ENCODE peak calls at places on chromosomes 11 and 22, in four cellular contexts. O is neuronal stem cell, U is mesendoderm, V is trophoblast cell. E is an unnamed sample.

GRCh38 chr11:83827940-83828554 is 541.9 kb upstream of the CCDC90B start:
- DNase-seq in O (peak), U (peak), V (peak), E (peak)

GRCh38 chr22:49112176-49112575 is 715.5 kb downstream of the BRD1 start:
- DNase-seq in O (no peak), U (no peak), V (no peak), E (no peak)

GRCh38 chr11:67393990-67394389 is 2.2 kb downstream of the RAD9A start:
- DNase-seq in O (no peak), U (no peak), V (no peak), E (no peak)

GRCh38 chr11:41522899-41523672 is 63.6 kb upstream of the LRRC4C start:
- DNase-seq in O (no peak), U (peak), V (no peak), E (no peak)

GRCh38 chr22:46754110-46754799 is 8.2 kb upstream of the TBC1D22A start:
- DNase-seq in O (no peak), U (no peak), V (peak), E (peak)

GRCh38 chr11:124763156-124763947 is 1.3 kb upstream of the ESAM start:
- DNase-seq in O (peak), U (peak), V (peak), E (peak)

GRCh38 chr22:19715286-19715939 is 1.1 kb downstream of the SEPTIN5 start:
- DNase-seq in O (no peak), U (no peak), V (no peak), E (no peak)

GRCh38 chr11:118015385-118015841 is 29.2 kb downstream of the IL10RA start:
- DNase-seq in O (no peak), U (no peak), V (no peak), E (no peak)

GRCh38 chr11:114291381-114291780 is 4.8 kb upstream of the NNMT start:
- DNase-seq in O (no peak), U (no peak), V (peak), E (peak)

GRCh38 chr22:36768616-36769015 is 7.3 kb downstream of the IFT27 start:
- DNase-seq in O (no peak), U (no peak), V (no peak), E (no peak)

GRCh38 chr11:66417000-66417399 is 3.8 kb upstream of the NPAS4 start:
- DNase-seq in O (no peak), U (no peak), V (no peak), E (no peak)

GRCh38 chr22:46062971-46063631 is 86.1 kb upstream of the WNT7B start:
- DNase-seq in O (no peak), U (no peak), V (no peak), E (no peak)

GRCh38 chr22:35777335-35777975 is 59.8 kb downstream of the APOL5 start:
- DNase-seq in O (no peak), U (peak), V (peak), E (peak)

GRCh38 chr11:102990145-102990544 is 34.6 kb upstream of the MMP13 start:
- DNase-seq in O (no peak), U (no peak), V (peak), E (peak)

GRCh38 chr11:134561348-134561720 is 149.3 kb upstream of the B3GAT1 start:
- DNase-seq in O (no peak), U (no peak), V (no peak), E (no peak)

GRCh38 chr22:30947821-30948454 is 20.6 kb downstream of the MORC2 start:
- DNase-seq in O (peak), U (peak), V (peak), E (peak)

GRCh38 chr11:46352063-46352841 is 5.0 kb downstream of the DGKZ start:
- DNase-seq in O (no peak), U (peak), V (peak), E (no peak)
- H3K18ac ChIP-seq in O (peak), U (no peak), V (peak), E (no peak)

DNA sequence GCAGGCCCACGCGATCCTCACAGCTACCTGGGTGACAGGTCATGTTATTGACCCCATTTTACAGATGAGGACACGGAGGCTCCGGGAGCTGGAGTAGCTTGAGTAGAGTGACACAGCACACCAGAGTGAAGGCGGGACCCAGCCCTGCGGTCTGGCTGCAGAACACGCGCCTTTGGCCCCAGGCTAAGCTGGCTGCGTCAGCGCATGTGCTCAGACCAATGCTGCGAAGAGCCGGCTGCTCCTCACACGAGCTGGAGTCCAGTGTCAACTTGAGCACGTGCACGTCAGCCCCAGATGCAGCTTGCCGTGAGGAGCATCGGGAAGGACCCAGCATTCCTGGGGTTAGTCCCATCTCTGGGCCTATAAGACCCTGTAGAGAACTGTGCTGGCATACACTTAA is 49.9 kb downstream of the SCUBE1 start:
- DNase-seq in O (no peak), U (no peak), V (peak), E (no peak)
- H3K18ac ChIP-seq in O (peak), U (no peak), V (no peak), E (peak)

GRCh38 chr11:111983187-111983986 is 41.8 kb upstream of the DLAT start:
- DNase-seq in O (peak), U (peak), V (peak), E (peak)
- H3K18ac ChIP-seq in O (no peak), U (no peak), V (no peak), E (no peak)

GRCh38 chr11:133541331-133542095 is 9.2 kb upstream of the OPCML start:
- DNase-seq in O (peak), U (peak), V (no peak), E (no peak)
- H3K18ac ChIP-seq in O (peak), U (peak), V (no peak), E (no peak)